ENCODE peak calls at places on chromosomes 7 and 10, in six cellular contexts. Q is PC-9, A is upper lobe of left lung, U is fibroblast of lung, K is aorta, G is Caco-2. O is an unnamed sample. For H3K9me3 and H3K36me3, the result is how much of the 10 kb centered on the place peaks cover.

GRCh38 chr10:58740620-58741369 is 228.1 kb downstream of the BICC1 start:
- DNase-seq in A (no peak), G (no peak), Q (no peak), K (no peak), U (peak), O (no peak)

GRCh38 chr7:39595102-39595620 is 28.2 kb upstream of the RALA start:
- DNase-seq in U (peak), A (no peak), G (no peak), K (no peak), Q (no peak), O (peak)

GRCh38 chr7:725223-726005 is 1.1 kb upstream of the DNAAF5 start:
- DNase-seq in Q (peak), A (no peak), K (no peak), U (peak), G (no peak), O (no peak)

GRCh38 chr7:618539-619355 is 99.1 kb upstream of the PDGFA start:
- DNase-seq in G (no peak), K (peak), U (no peak), A (no peak), Q (no peak), O (no peak)

GRCh38 chr10:8061274-8062211 is 7.1 kb downstream of the GATA3 start:
- DNase-seq in Q (no peak), G (no peak), U (peak), K (no peak), A (peak), O (no peak)

GRCh38 chr10:131253931-131254865 is 57.3 kb downstream of the TCERG1L start:
- DNase-seq in U (no peak), K (no peak), Q (no peak), G (no peak), A (no peak), O (no peak)

GRCh38 chr10:3935141-3935540 is 150.1 kb upstream of the KLF6 start:
- DNase-seq in K (peak), A (no peak), U (peak), G (no peak), Q (no peak), O (peak)

GRCh38 chr10:75605096-75605495 is 173.7 kb downstream of the LRMDA start:
- DNase-seq in U (no peak), Q (no peak), G (no peak), A (no peak), K (no peak), O (no peak)

GRCh38 chr10:119531067-119531466 is 11.5 kb downstream of the RGS10 start:
- DNase-seq in U (peak), G (no peak), A (no peak), K (no peak), Q (no peak), O (no peak)

GRCh38 chr7:148142660-148143248 is 447.8 kb upstream of the C7orf33 start:
- DNase-seq in U (no peak), G (no peak), K (no peak), A (no peak), Q (no peak), O (peak)

GRCh38 chr10:126314848-126315247 is 73.4 kb downstream of the ADAM12 start:
- DNase-seq in U (no peak), Q (no peak), A (no peak), K (no peak), G (no peak), O (no peak)

GRCh38 chr7:1290262-1291039 is 57.8 kb downstream of the UNCX start:
- DNase-seq in A (peak), U (peak), K (peak), G (no peak), Q (no peak), O (peak)

GRCh38 chr7:134691820-134692705 is 45.4 kb downstream of the BPGM start:
- DNase-seq in A (no peak), K (peak), U (peak), Q (peak), G (no peak), O (peak)

GRCh38 chr7:6096581-6096980 is 65.4 kb downstream of the ANKRD61 start:
- DNase-seq in Q (no peak), K (no peak), A (no peak), G (no peak), U (no peak), O (no peak)

GRCh38 chr10:6713716-6714115 is 133.6 kb upstream of the PRKCQ start:
- DNase-seq in Q (no peak), U (no peak), G (no peak), A (no peak), K (no peak), O (no peak)

GRCh38 chr10:8416755-8417154 is 362.3 kb downstream of the GATA3 start:
- DNase-seq in Q (no peak), K (no peak), U (no peak), A (no peak), G (no peak), O (no peak)

GRCh38 chr7:40297741-40298311 is 163.0 kb downstream of the SUGCT start:
- DNase-seq in U (peak), Q (no peak), K (no peak), G (no peak), A (no peak), O (no peak)

GRCh38 chr10:5862360-5862929 is 27.2 kb downstream of the ANKRD16 start:
- DNase-seq in U (no peak), A (no peak), G (no peak), K (no peak), Q (no peak), O (no peak)

GRCh38 chr10:97066877-97067555 is 118.7 kb downstream of the SLIT1 start:
- DNase-seq in A (peak), K (no peak), U (no peak), Q (no peak), G (no peak), O (no peak)

GRCh38 chr7:136940917-136941316 is 72.5 kb downstream of the CHRM2 start:
- DNase-seq in K (no peak), G (no peak), Q (no peak), A (no peak), U (no peak), O (no peak)

GRCh38 chr10:70751991-70752390 is 33.2 kb downstream of the TBATA start:
- DNase-seq in A (no peak), K (no peak), Q (no peak), U (no peak), G (no peak), O (no peak)

GRCh38 chr7:130891254-130892094 is 157.5 kb upstream of the KLF14 start:
- DNase-seq in G (no peak), U (peak), A (peak), Q (no peak), K (peak), O (peak)

GRCh38 chr7:128210590-128211570 is 30.2 kb upstream of the LEP start:
- DNase-seq in G (no peak), U (no peak), A (no peak), K (no peak), Q (no peak), O (no peak)

GRCh38 chr10:121873236-121873635 is 54.6 kb downstream of the ATE1 start:
- DNase-seq in A (no peak), U (peak), K (no peak), Q (no peak), G (no peak), O (no peak)

GRCh38 chr7:122315507-122316466 is 11.2 kb upstream of the FEZF1 start:
- DNase-seq in U (no peak), G (no peak), Q (no peak), K (no peak), A (no peak), O (no peak)

GRCh38 chr7:25028370-25028971 is 48.5 kb upstream of the OSBPL3 start:
- DNase-seq in Q (peak), K (no peak), U (peak), G (peak), A (no peak), O (peak)

GRCh38 chr10:57694956-57695605 is 572.6 kb downstream of the IPMK start:
- DNase-seq in Q (no peak), K (no peak), G (no peak), U (peak), A (no peak), O (no peak)

GRCh38 chr7:3238525-3239210 is 62.4 kb upstream of the SDK1 start:
- DNase-seq in K (no peak), U (no peak), G (no peak), A (no peak), Q (no peak), O (no peak)

GRCh38 chr10:33524966-33525365 is 190.5 kb upstream of the NRP1 start:
- DNase-seq in Q (peak), K (no peak), U (peak), A (peak), G (no peak), O (no peak)

GRCh38 chr10:31272841-31273240 is 46.2 kb upstream of the ZEB1 start:
- DNase-seq in G (no peak), K (no peak), U (no peak), A (no peak), Q (no peak), O (no peak)

GRCh38 chr10:44206127-44206818 is 178.6 kb downstream of the CXCL12 start:
- DNase-seq in U (peak), G (no peak), Q (no peak), A (peak), K (no peak), O (no peak)

DNA sequence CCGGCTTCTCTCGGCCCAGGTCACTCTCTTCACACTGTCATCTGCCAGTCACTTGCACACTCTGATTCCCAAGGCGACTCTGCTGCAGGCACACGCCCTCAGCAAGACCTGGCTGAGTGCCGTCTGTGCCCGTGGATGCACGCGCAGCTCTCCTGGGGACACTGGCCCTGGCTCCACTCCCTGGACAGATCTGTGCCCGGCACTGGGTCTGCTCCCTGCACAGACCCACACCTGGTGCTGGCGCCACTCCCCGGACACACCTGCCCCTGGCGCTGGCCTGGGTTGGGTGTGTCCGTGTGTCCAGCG is 133.2 kb downstream of the DNAJB6 start:
- DNase-seq in Q (no peak), A (no peak), K (no peak), G (no peak), U (no peak), O (no peak)
- H3K9me3 ChIP-seq in Q (under half), A (under half), K (under half), G (under half), U (under half), O (under half)

DNA sequence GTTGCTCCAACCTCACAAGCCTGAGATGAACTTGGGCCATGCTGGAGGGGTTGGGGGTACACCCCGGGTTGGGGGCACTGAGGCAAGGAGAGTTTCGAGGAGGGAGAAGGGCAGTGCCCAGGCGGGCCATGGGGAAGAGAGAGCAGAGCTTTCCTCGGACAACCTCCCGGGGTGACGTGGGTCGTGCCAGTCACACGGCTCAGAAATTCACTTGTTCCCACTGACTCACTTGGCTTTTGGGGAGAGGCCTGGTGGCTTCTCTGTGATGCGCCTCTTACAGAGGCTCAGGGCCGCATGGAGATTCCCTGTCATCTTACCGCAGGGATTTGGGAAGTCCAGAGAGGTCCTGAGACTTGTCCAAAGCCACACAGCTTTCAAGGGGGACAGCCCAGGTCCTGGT is 2.9 kb downstream of the LAT2 start:
- DNase-seq in Q (no peak), G (no peak), A (no peak), U (no peak), K (peak), O (no peak)
- H3K4me3 ChIP-seq in Q (no peak), G (no peak), A (no peak), U (no peak), K (no peak), O (no peak)

GRCh38 chr10:109863775-109864174 is 59.5 kb downstream of the XPNPEP1 start:
- DNase-seq in A (no peak), K (no peak), G (no peak), Q (no peak), U (no peak), O (no peak)

GRCh38 chr10:109862738-109863137 is 60.6 kb downstream of the XPNPEP1 start:
- DNase-seq in G (no peak), A (no peak), U (no peak), Q (no peak), K (no peak), O (no peak)

GRCh38 chr10:109871476-109871875 is 51.8 kb downstream of the XPNPEP1 start:
- DNase-seq in Q (no peak), A (no peak), G (no peak), K (no peak), U (no peak), O (no peak)

GRCh38 chr10:109866168-109866994 is 56.9 kb downstream of the XPNPEP1 start:
- DNase-seq in K (no peak), Q (no peak), U (no peak), A (no peak), G (no peak), O (no peak)

DNA sequence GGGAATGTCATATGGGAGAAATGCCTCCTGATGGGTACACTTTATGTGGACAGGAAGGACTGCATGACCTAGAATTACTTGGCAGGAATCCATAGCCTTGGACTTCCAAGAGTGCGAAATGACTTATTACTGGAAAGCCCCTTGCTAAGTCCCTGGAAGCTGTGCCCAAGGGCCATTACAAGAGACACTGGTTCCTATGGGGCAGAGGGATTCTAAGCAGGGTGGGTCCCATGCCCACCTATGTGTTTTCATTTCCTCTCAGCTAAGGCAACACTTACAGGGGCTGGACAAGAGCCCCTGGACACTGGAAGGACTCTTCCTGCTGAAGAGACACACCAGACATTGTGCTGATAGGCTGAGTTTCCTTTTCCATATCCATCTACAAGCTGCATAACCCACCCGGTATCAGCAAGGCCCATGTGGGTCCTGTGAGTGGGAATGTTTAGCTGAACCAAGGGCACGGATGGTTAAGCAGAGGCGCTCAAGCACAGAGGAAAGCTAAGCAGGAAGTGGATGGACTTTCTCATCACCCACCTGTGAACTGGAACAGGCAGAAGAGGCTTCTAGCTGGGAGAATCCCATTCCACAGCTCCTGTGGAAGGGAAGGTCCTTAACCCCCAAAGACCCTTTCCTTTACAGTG is 56.2 kb downstream of the XPNPEP1 start:
- DNase-seq in U (no peak), K (no peak), G (no peak), Q (no peak), A (no peak), O (no peak)
- H3K36me3 ChIP-seq in U (under half), K (under half), G (under half), Q (under half), A (half or more), O (under half)

DNA sequence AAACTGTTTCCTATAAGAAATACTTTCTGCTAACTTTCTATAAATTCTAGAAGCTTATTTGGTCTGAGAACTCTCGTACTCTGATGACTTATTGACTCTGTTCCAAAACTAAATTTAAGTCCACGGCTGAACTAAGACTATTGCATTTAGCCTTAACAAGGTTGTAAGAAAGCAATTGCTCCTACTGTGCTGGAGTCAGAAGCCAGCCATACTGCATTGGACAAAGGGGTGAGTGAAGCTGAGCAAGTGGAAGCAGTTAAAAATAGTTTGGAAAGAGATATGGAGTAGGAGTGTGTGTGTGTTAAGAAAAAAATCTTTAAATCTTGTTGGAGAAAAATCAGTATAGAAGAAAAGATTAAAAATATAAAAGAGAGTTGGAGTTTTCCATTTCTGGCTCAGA is 1360.1 kb upstream of the CELF2 start:
- DNase-seq in U (no peak), K (no peak), G (no peak), Q (no peak), A (no peak), O (no peak)
- H3K9me3 ChIP-seq in U (under half), K (under half), G (under half), Q (under half), A (under half), O (under half)

GRCh38 chr7:36114355-36114754 is 38.7 kb upstream of the EEPD1 start:
- DNase-seq in K (no peak), A (no peak), G (no peak), Q (no peak), U (no peak), O (no peak)

GRCh38 chr7:36117201-36117840 is 35.7 kb upstream of the EEPD1 start:
- DNase-seq in A (no peak), U (peak), G (no peak), K (no peak), Q (no peak), O (no peak)

GRCh38 chr7:36116347-36117200 is 36.5 kb upstream of the EEPD1 start:
- DNase-seq in U (peak), K (no peak), G (no peak), A (no peak), Q (no peak), O (no peak)

GRCh38 chr7:36118344-36118743 is 34.7 kb upstream of the EEPD1 start:
- DNase-seq in G (no peak), A (no peak), Q (no peak), U (no peak), K (no peak), O (no peak)

GRCh38 chr7:36115448-36116321 is 37.4 kb upstream of the EEPD1 start:
- DNase-seq in G (no peak), K (peak), Q (peak), A (no peak), U (peak), O (peak)
- H3K4me3 ChIP-seq in G (no peak), K (no peak), Q (peak), A (no peak), U (no peak), O (no peak)

O was measured in MG63.